ENCODE peak calls at places on chromosome 17, in six cellular contexts. One of them, this sample, is unnamed.

GRCh38 chr17:16504974-16505373 is 13.0 kb upstream of the LRRC75A start:
- DNase-seq in astrocyte: no peak
- DNase-seq in activated CD4-positive, CD25-positive, alpha-beta regulatory T cell: no peak
- DNase-seq in neural crest cell: no peak
- DNase-seq in KBM-7: no peak
- DNase-seq in astrocyte of the cerebellum: no peak
- DNase-seq in this sample: no peak

GRCh38 chr17:869567-870530 is 87.7 kb downstream of the MRM3 start:
- DNase-seq in astrocyte: peak
- DNase-seq in activated CD4-positive, CD25-positive, alpha-beta regulatory T cell: no peak
- DNase-seq in neural crest cell: no peak
- DNase-seq in KBM-7: no peak
- DNase-seq in astrocyte of the cerebellum: no peak
- DNase-seq in this sample: no peak

GRCh38 chr17:73592079-73592415 is 52.2 kb downstream of the SDK2 start:
- DNase-seq in astrocyte: no peak
- DNase-seq in activated CD4-positive, CD25-positive, alpha-beta regulatory T cell: no peak
- DNase-seq in neural crest cell: no peak
- DNase-seq in KBM-7: no peak
- DNase-seq in astrocyte of the cerebellum: no peak
- DNase-seq in this sample: no peak

GRCh38 chr17:61599608-61600007 is 8.6 kb upstream of the NACA2 start:
- DNase-seq in astrocyte: no peak
- DNase-seq in activated CD4-positive, CD25-positive, alpha-beta regulatory T cell: no peak
- DNase-seq in neural crest cell: no peak
- DNase-seq in KBM-7: no peak
- DNase-seq in astrocyte of the cerebellum: no peak
- DNase-seq in this sample: no peak

GRCh38 chr17:50556803-50557202 is 3.7 kb upstream of the CACNA1G start:
- DNase-seq in astrocyte: no peak
- DNase-seq in activated CD4-positive, CD25-positive, alpha-beta regulatory T cell: no peak
- DNase-seq in neural crest cell: no peak
- DNase-seq in KBM-7: no peak
- DNase-seq in astrocyte of the cerebellum: no peak
- DNase-seq in this sample: no peak

GRCh38 chr17:50062323-50063243 is 6.7 kb downstream of the ITGA3 start:
- DNase-seq in astrocyte: peak
- DNase-seq in activated CD4-positive, CD25-positive, alpha-beta regulatory T cell: no peak
- DNase-seq in neural crest cell: no peak
- DNase-seq in KBM-7: no peak
- DNase-seq in astrocyte of the cerebellum: no peak
- DNase-seq in this sample: no peak

GRCh38 chr17:42531455-42532354 is 4.3 kb upstream of the NAGLU start:
- DNase-seq in astrocyte: no peak
- DNase-seq in activated CD4-positive, CD25-positive, alpha-beta regulatory T cell: no peak
- DNase-seq in neural crest cell: peak
- DNase-seq in KBM-7: peak
- DNase-seq in astrocyte of the cerebellum: no peak
- DNase-seq in this sample: no peak

GRCh38 chr17:19457046-19457445 is 46.0 kb downstream of the RNF112 start:
- DNase-seq in astrocyte: no peak
- DNase-seq in activated CD4-positive, CD25-positive, alpha-beta regulatory T cell: no peak
- DNase-seq in neural crest cell: no peak
- DNase-seq in KBM-7: no peak
- DNase-seq in astrocyte of the cerebellum: no peak
- DNase-seq in this sample: no peak

GRCh38 chr17:61179316-61179715 is 220.3 kb upstream of the TBX2 start:
- DNase-seq in astrocyte: no peak
- DNase-seq in activated CD4-positive, CD25-positive, alpha-beta regulatory T cell: no peak
- DNase-seq in neural crest cell: peak
- DNase-seq in KBM-7: no peak
- DNase-seq in astrocyte of the cerebellum: no peak
- DNase-seq in this sample: peak

GRCh38 chr17:78805301-78805700 is 23.2 kb upstream of the CYTH1 start:
- DNase-seq in astrocyte: no peak
- DNase-seq in activated CD4-positive, CD25-positive, alpha-beta regulatory T cell: no peak
- DNase-seq in neural crest cell: no peak
- DNase-seq in KBM-7: no peak
- DNase-seq in astrocyte of the cerebellum: no peak
- DNase-seq in this sample: no peak

GRCh38 chr17:78797691-78798585 is 15.9 kb upstream of the CYTH1 start:
- DNase-seq in astrocyte: peak
- DNase-seq in activated CD4-positive, CD25-positive, alpha-beta regulatory T cell: no peak
- DNase-seq in neural crest cell: no peak
- DNase-seq in KBM-7: no peak
- DNase-seq in astrocyte of the cerebellum: no peak
- DNase-seq in this sample: no peak

GRCh38 chr17:16943541-16944333 is 28.2 kb downstream of the TNFRSF13B start:
- DNase-seq in astrocyte: no peak
- DNase-seq in activated CD4-positive, CD25-positive, alpha-beta regulatory T cell: no peak
- DNase-seq in neural crest cell: no peak
- DNase-seq in KBM-7: no peak
- DNase-seq in astrocyte of the cerebellum: no peak
- DNase-seq in this sample: no peak

GRCh38 chr17:78132086-78132676 is 1.6 kb downstream of the TMC8 start:
- DNase-seq in astrocyte: no peak
- DNase-seq in activated CD4-positive, CD25-positive, alpha-beta regulatory T cell: no peak
- DNase-seq in neural crest cell: no peak
- DNase-seq in KBM-7: peak
- DNase-seq in astrocyte of the cerebellum: no peak
- DNase-seq in this sample: no peak